ENCODE peak calls at places on chromosomes 1 and 21, in five cellular contexts. One of them, this sample, is unnamed.

GRCh38 chr1:108644984-108645383 is 15.9 kb downstream of the HENMT1 start:
- DNase-seq in kidney: no peak
- DNase-seq in HFFc6: no peak
- DNase-seq in Peyer's patch: peak
- DNase-seq in astrocyte of the cerebellum: no peak
- DNase-seq in this sample: no peak

GRCh38 chr1:86156571-86157455 is at the start of gene COL24A1:
- DNase-seq in kidney: peak
- DNase-seq in HFFc6: peak
- DNase-seq in Peyer's patch: peak
- DNase-seq in astrocyte of the cerebellum: no peak
- DNase-seq in this sample: peak

GRCh38 chr1:52567943-52568342 is 15.1 kb upstream of the TUT4 start:
- DNase-seq in kidney: no peak
- DNase-seq in HFFc6: no peak
- DNase-seq in Peyer's patch: no peak
- DNase-seq in astrocyte of the cerebellum: no peak
- DNase-seq in this sample: peak

GRCh38 chr1:9838946-9839345 is 15.2 kb upstream of the CLSTN1 start:
- DNase-seq in kidney: peak
- DNase-seq in HFFc6: no peak
- DNase-seq in Peyer's patch: no peak
- DNase-seq in astrocyte of the cerebellum: no peak
- DNase-seq in this sample: no peak

GRCh38 chr1:109392788-109393580 is 4.7 kb downstream of the SORT1 start:
- DNase-seq in kidney: peak
- DNase-seq in HFFc6: peak
- DNase-seq in Peyer's patch: peak
- DNase-seq in astrocyte of the cerebellum: peak
- DNase-seq in this sample: peak

GRCh38 chr21:32878654-32879053 is 107.1 kb upstream of the PAXBP1 start:
- DNase-seq in kidney: no peak
- DNase-seq in HFFc6: no peak
- DNase-seq in Peyer's patch: no peak
- DNase-seq in astrocyte of the cerebellum: no peak
- DNase-seq in this sample: no peak

GRCh38 chr21:44617071-44617501 is 5.2 kb downstream of the KRTAP10-8 start:
- DNase-seq in kidney: peak
- DNase-seq in HFFc6: no peak
- DNase-seq in Peyer's patch: no peak
- DNase-seq in astrocyte of the cerebellum: no peak
- DNase-seq in this sample: no peak

GRCh38 chr1:28127617-28128257 is 39.3 kb upstream of the EYA3 start:
- DNase-seq in kidney: peak
- DNase-seq in HFFc6: no peak
- DNase-seq in Peyer's patch: no peak
- DNase-seq in astrocyte of the cerebellum: no peak
- DNase-seq in this sample: no peak

GRCh38 chr1:201108614-201109013 is 3.6 kb downstream of the CACNA1S start:
- DNase-seq in kidney: no peak
- DNase-seq in HFFc6: no peak
- DNase-seq in Peyer's patch: no peak
- DNase-seq in astrocyte of the cerebellum: no peak
- DNase-seq in this sample: no peak

GRCh38 chr1:55155522-55155921 is 59.6 kb downstream of the USP24 start:
- DNase-seq in kidney: no peak
- DNase-seq in HFFc6: no peak
- DNase-seq in Peyer's patch: no peak
- DNase-seq in astrocyte of the cerebellum: no peak
- DNase-seq in this sample: peak

GRCh38 chr1:14857436-14858195 is 259.1 kb downstream of the KAZN start:
- DNase-seq in kidney: no peak
- DNase-seq in HFFc6: no peak
- DNase-seq in Peyer's patch: no peak
- DNase-seq in astrocyte of the cerebellum: no peak
- DNase-seq in this sample: no peak

GRCh38 chr1:45116340-45116739 is 90.1 kb downstream of the ZSWIM5 start:
- DNase-seq in kidney: no peak
- DNase-seq in HFFc6: no peak
- DNase-seq in Peyer's patch: no peak
- DNase-seq in astrocyte of the cerebellum: no peak
- DNase-seq in this sample: no peak

GRCh38 chr21:41426656-41427311 is 745 bp downstream of the MX1 start:
- DNase-seq in kidney: no peak
- DNase-seq in HFFc6: no peak
- DNase-seq in Peyer's patch: no peak
- DNase-seq in astrocyte of the cerebellum: no peak
- DNase-seq in this sample: no peak

GRCh38 chr1:25817840-25818501 is 1.8 kb upstream of the MTFR1L start:
- DNase-seq in kidney: peak
- DNase-seq in HFFc6: no peak
- DNase-seq in Peyer's patch: no peak
- DNase-seq in astrocyte of the cerebellum: no peak
- DNase-seq in this sample: no peak
- TF ChIP-seq CTCF in kidney: no peak
- TF ChIP-seq CTCF in HFFc6: peak
- TF ChIP-seq CTCF in Peyer's patch: no peak
- TF ChIP-seq CTCF in astrocyte of the cerebellum: peak
- TF ChIP-seq CTCF in this sample: peak

GRCh38 chr1:42736571-42737200 is 3.4 kb downstream of the CLDN19 start:
- DNase-seq in kidney: no peak
- DNase-seq in HFFc6: no peak
- DNase-seq in Peyer's patch: no peak
- DNase-seq in astrocyte of the cerebellum: no peak
- DNase-seq in this sample: no peak
- TF ChIP-seq CTCF in kidney: no peak
- TF ChIP-seq CTCF in HFFc6: no peak
- TF ChIP-seq CTCF in Peyer's patch: no peak
- TF ChIP-seq CTCF in astrocyte of the cerebellum: no peak
- TF ChIP-seq CTCF in this sample: no peak

DNA sequence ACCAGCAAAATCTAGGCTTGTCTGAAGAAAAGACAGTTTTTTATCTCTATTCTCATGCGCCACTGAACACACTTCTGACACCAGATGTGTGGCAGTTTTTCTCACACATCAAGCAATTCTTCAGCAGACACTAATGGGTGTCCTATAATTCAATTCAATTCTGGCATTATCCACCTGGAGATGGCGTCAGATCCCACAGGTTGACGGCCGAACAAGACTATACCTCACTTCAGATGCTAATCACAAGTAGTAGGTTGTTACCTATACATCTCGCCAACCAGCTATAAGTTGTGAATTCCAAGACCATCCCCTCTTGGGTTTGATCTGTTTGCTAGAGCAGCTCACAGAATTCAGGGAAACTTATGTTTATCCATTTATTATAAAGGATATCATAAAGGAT is 89.9 kb upstream of the ARTN start:
- DNase-seq in kidney: no peak
- DNase-seq in HFFc6: no peak
- DNase-seq in Peyer's patch: no peak
- DNase-seq in astrocyte of the cerebellum: no peak
- DNase-seq in this sample: no peak
- TF ChIP-seq CTCF in kidney: no peak
- TF ChIP-seq CTCF in HFFc6: no peak
- TF ChIP-seq CTCF in Peyer's patch: no peak
- TF ChIP-seq CTCF in astrocyte of the cerebellum: no peak
- TF ChIP-seq CTCF in this sample: no peak

GRCh38 chr1:42157667-42158066 is 4.5 kb downstream of the GUCA2B start:
- DNase-seq in kidney: no peak
- DNase-seq in HFFc6: no peak
- DNase-seq in Peyer's patch: no peak
- DNase-seq in astrocyte of the cerebellum: no peak
- DNase-seq in this sample: no peak
- TF ChIP-seq CTCF in kidney: no peak
- TF ChIP-seq CTCF in HFFc6: no peak
- TF ChIP-seq CTCF in Peyer's patch: no peak
- TF ChIP-seq CTCF in astrocyte of the cerebellum: no peak
- TF ChIP-seq CTCF in this sample: no peak

DNA sequence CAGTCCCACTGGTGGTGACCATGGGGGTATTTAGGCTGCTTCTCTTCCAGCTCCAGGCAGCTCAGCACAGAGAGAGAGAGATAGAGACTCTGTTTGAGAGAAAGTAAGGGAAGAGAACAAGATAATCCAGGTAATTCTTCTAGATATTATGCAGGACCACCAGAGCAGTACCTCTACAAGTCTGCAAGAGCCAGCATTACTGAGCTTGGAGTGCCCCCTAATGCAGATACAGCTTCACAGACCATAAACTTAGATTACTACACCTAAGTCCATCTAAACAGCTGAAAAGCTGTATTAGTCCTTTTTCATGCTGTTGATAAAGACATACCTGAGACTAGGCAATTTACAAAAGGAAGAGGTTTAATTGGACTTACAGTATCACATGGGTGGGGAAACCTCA is 570.3 kb downstream of the LRRIQ3 start:
- DNase-seq in kidney: no peak
- DNase-seq in HFFc6: no peak
- DNase-seq in Peyer's patch: no peak
- DNase-seq in astrocyte of the cerebellum: no peak
- DNase-seq in this sample: no peak
- TF ChIP-seq CTCF in kidney: no peak
- TF ChIP-seq CTCF in HFFc6: no peak
- TF ChIP-seq CTCF in Peyer's patch: no peak
- TF ChIP-seq CTCF in astrocyte of the cerebellum: no peak
- TF ChIP-seq CTCF in this sample: no peak

This sample was measured in cardiac muscle cell.